ENCODE peak calls at places on chromosomes 12 and 14, in eight cellular contexts. K is left ventricle myocardium inferior, A is DND-41, C is tibial nerve, B is IMR-90, I is right cardiac atrium, O is mammary epithelial cell, D is breast epithelium. W is an unnamed sample.

GRCh38 chr14:84963518-84963917 is 566.4 kb upstream of the FLRT2 start:
- DNase-seq in B (no peak), O (no peak), A (no peak), D (no peak), C (no peak), I (no peak), K (no peak), W (no peak)

GRCh38 chr14:100765991-100766390 is 39.3 kb downstream of the DLK1 start:
- DNase-seq in B (no peak), O (no peak), K (no peak), D (no peak), C (no peak), A (no peak), I (no peak), W (no peak)

GRCh38 chr12:130743176-130743575 is 27.1 kb upstream of the RIMBP2 start:
- DNase-seq in O (no peak), A (no peak), C (no peak), K (no peak), B (no peak), I (no peak), D (no peak), W (no peak)

GRCh38 chr12:85441740-85442139 is 161.7 kb downstream of the ALX1 start:
- DNase-seq in A (no peak), B (peak), O (no peak), K (no peak), D (no peak), I (no peak), C (no peak), W (no peak)

GRCh38 chr12:26642361-26642760 is 190.6 kb downstream of the ITPR2 start:
- DNase-seq in A (no peak), B (peak), K (no peak), D (no peak), I (no peak), C (no peak), O (no peak), W (no peak)

GRCh38 chr12:53825246-53826081 is 73.7 kb upstream of the CISTR start:
- DNase-seq in D (no peak), B (peak), K (no peak), I (no peak), O (peak), C (no peak), A (no peak), W (no peak)

GRCh38 chr12:8914716-8915526 is 612 bp downstream of the PHC1 start:
- DNase-seq in A (peak), B (peak), I (peak), D (peak), K (peak), C (peak), O (peak), W (peak)

GRCh38 chr12:117900561-117900960 is 68.2 kb downstream of the KSR2 start:
- DNase-seq in I (no peak), D (no peak), O (no peak), A (no peak), C (no peak), B (peak), K (no peak), W (no peak)

GRCh38 chr12:74317078-74317581 is 220.5 kb upstream of the ATXN7L3B start:
- DNase-seq in B (no peak), K (peak), D (no peak), C (peak), I (peak), O (peak), A (no peak), W (no peak)

GRCh38 chr14:99537399-99537798 is 56.2 kb downstream of the CCNK start:
- DNase-seq in C (no peak), O (peak), D (no peak), B (peak), I (no peak), A (no peak), K (peak), W (no peak)

GRCh38 chr14:34911209-34912150 is 36.3 kb upstream of the BAZ1A start:
- DNase-seq in O (peak), K (no peak), A (no peak), I (no peak), B (peak), D (no peak), C (no peak), W (peak)

GRCh38 chr12:124940393-124941169 is 26.1 kb upstream of the UBC start:
- DNase-seq in C (peak), K (peak), O (peak), B (peak), D (peak), A (peak), I (peak), W (peak)

GRCh38 chr12:70549340-70550179 is 87.7 kb downstream of the PTPRB start:
- DNase-seq in K (no peak), D (no peak), B (no peak), C (no peak), A (no peak), I (no peak), O (no peak), W (no peak)

GRCh38 chr12:10191865-10192264 is 13.0 kb downstream of the TMEM52B start:
- DNase-seq in O (peak), C (no peak), D (no peak), B (peak), K (no peak), I (no peak), A (no peak), W (no peak)

GRCh38 chr12:52165096-52165855 is 26.5 kb downstream of the KRT80 start:
- DNase-seq in I (no peak), D (no peak), A (no peak), O (no peak), B (no peak), C (no peak), K (no peak), W (no peak)

GRCh38 chr14:95330591-95331370 is 11.1 kb upstream of the CLMN start:
- DNase-seq in B (no peak), I (no peak), O (peak), C (no peak), D (no peak), K (no peak), A (no peak), W (no peak)

GRCh38 chr14:55302770-55303472 is 31.7 kb downstream of the FBXO34 start:
- DNase-seq in D (no peak), I (no peak), B (no peak), K (no peak), C (no peak), O (peak), A (no peak), W (no peak)

GRCh38 chr12:121513464-121514183 is 67.2 kb downstream of the KDM2B start:
- DNase-seq in K (no peak), D (no peak), O (no peak), A (peak), B (no peak), I (no peak), C (no peak), W (peak)

GRCh38 chr12:54853933-54854538 is at the start of gene MUCL1:
- DNase-seq in D (no peak), C (peak), A (peak), I (no peak), B (peak), O (peak), K (no peak), W (peak)

GRCh38 chr12:754238-754816 is 1.9 kb downstream of the WNK1 start:
- DNase-seq in I (no peak), K (no peak), A (no peak), C (peak), D (no peak), B (no peak), O (peak), W (peak)

GRCh38 chr14:85595981-85596380 is 66.0 kb downstream of the FLRT2 start:
- DNase-seq in I (no peak), O (no peak), K (no peak), D (no peak), C (no peak), B (no peak), A (no peak), W (no peak)

GRCh38 chr12:64760808-64761573 is 1.8 kb upstream of the GNS start:
- DNase-seq in I (no peak), O (no peak), D (no peak), B (no peak), K (no peak), A (no peak), C (no peak), W (no peak)

DNA sequence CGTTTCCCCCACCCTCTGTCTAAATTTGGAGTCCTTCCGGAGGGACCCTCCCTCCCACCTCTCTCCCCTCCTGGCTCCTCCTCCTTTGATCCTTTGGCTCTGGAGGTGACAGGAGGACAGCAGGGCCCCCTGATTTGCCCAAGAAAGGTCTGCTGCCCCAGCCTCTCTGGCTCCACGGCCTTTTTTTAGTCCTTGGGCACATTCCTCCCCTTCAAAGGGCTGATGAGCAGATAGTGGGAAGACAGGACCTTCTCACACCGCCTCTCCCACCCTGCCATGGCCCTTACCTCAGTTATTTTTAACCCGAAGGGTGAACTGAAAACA is 196 bp upstream of the MYH6 start:
- DNase-seq in C (no peak), A (no peak), O (no peak), B (no peak), I (peak), K (peak), D (no peak), W (no peak)
- H3K4me3 ChIP-seq in C (no peak), A (no peak), O (no peak), B (no peak), I (peak), K (peak), D (no peak), W (no peak)

GRCh38 chr12:94790822-94791221 is 140.5 kb upstream of the TMCC3 start:
- DNase-seq in C (no peak), I (no peak), D (no peak), A (no peak), O (no peak), B (no peak), K (no peak), W (peak)

GRCh38 chr12:94791933-94792332 is 141.6 kb upstream of the TMCC3 start:
- DNase-seq in D (no peak), C (no peak), B (no peak), K (no peak), O (no peak), A (no peak), I (no peak), W (no peak)

GRCh38 chr12:94793191-94793595 is 142.8 kb upstream of the TMCC3 start:
- DNase-seq in K (no peak), C (no peak), O (no peak), B (peak), D (no peak), A (no peak), I (no peak), W (peak)

GRCh38 chr12:94795053-94795452 is 144.7 kb upstream of the TMCC3 start:
- DNase-seq in O (no peak), C (no peak), D (no peak), I (no peak), B (no peak), A (peak), K (no peak), W (no peak)

DNA sequence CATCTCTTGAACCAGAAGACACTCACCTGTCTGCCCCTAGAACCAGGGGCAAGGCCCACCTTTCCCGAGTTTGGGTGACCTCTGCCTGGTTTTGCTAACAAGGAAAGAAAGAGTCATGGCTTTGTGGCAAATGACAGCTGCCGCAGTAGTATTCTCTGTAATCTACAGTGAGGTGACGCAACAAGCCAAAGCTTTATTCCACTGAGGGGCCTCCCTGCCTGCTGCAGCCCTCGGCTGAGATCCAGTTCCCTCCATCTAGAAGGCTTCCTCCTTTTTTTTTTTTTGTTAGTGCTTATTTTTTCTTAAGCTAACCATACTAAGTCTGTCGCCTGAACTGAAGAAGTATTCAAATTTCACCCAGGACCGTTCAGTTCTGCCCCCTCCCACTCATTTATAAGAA is 142.3 kb upstream of the TMCC3 start:
- DNase-seq in D (no peak), B (peak), C (no peak), A (no peak), K (peak), O (no peak), I (peak), W (no peak)
- H3K4me3 ChIP-seq in D (no peak), B (no peak), C (no peak), A (no peak), K (no peak), O (no peak), I (no peak), W (no peak)

GRCh38 chr12:6551063-6551461 is 4.8 kb downstream of the IFFO1 start:
- DNase-seq in B (no peak), K (peak), I (peak), A (no peak), D (no peak), C (no peak), O (no peak), W (no peak)

GRCh38 chr12:6552140-6552551 is 3.7 kb downstream of the IFFO1 start:
- DNase-seq in I (peak), B (no peak), A (no peak), O (no peak), D (no peak), K (peak), C (no peak), W (no peak)

GRCh38 chr12:6553051-6553868 is 2.6 kb downstream of the IFFO1 start:
- DNase-seq in D (no peak), A (no peak), O (no peak), K (peak), C (peak), I (peak), B (peak), W (no peak)

GRCh38 chr12:6550294-6551062 is 5.4 kb downstream of the IFFO1 start:
- DNase-seq in B (no peak), D (no peak), A (no peak), C (no peak), O (no peak), K (peak), I (peak), W (no peak)

DNA sequence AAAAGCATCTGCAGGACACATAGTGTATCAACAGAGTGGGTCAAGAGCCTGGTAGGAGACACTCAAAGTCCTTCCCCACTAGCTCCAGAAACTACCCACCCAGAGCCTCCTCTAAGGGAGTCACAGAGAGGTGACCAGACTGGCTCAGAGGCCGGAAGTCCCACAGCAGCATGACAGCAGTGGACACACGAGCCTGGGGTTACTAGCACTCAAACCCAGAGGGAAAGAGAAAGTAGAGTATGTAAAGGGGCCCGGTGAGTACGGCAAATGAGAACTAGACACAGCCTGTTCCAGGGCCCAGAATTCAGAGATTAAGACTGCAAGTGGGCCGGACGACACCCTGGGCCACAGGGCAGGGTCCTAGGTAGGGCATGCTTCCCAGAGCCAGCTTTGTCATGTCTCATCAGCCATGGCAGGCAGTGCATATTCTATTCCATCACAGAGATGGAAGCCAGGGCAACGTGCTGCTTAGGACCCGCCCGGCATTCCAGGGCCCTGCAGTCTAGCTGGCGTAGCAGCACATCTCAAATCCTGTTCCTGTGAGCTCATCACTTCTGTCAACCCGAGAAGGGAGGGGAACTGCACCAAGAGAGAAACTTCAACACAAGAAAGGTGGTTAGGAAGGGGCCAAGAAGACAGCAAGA is 4.2 kb downstream of the IFFO1 start:
- DNase-seq in I (peak), C (peak), B (peak), O (no peak), D (no peak), K (peak), A (no peak), W (no peak)
- H3K4me3 ChIP-seq in I (no peak), C (no peak), B (no peak), O (no peak), D (peak), K (peak), A (no peak), W (no peak)

DNA sequence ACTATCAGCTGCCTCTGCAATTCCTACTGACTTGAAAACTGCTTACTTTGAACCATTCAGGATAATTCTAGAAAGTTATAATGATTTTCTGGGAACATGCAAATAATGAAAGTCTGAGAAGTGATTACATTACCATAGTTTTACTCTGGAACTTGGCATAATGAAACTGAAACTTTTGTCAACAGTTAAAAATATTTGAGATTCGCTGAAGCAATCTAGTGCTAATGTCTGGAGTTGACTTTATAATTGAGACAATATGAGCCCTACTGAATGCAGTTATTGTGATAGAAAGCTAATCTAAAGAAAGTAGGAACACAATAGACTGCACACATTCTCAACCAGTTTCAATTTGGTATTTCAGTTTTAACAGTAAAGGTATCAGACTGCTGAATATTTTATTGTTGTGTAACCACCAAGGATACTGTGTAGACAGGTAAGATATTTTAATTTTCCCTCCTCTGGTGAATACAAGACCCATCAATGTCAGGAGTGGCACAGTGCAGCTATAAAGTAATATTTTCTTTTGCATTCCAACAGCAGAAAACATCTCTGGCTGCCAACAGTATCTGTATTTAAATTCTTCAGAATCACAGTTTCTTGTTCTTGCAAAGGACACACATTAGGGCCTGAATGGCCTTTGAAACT is 483.5 kb downstream of the ATP23 start:
- DNase-seq in C (no peak), D (no peak), I (no peak), A (no peak), B (no peak), O (no peak), K (no peak), W (peak)
- H3K4me3 ChIP-seq in C (no peak), D (no peak), I (no peak), A (no peak), B (no peak), O (no peak), K (no peak), W (no peak)

DNA sequence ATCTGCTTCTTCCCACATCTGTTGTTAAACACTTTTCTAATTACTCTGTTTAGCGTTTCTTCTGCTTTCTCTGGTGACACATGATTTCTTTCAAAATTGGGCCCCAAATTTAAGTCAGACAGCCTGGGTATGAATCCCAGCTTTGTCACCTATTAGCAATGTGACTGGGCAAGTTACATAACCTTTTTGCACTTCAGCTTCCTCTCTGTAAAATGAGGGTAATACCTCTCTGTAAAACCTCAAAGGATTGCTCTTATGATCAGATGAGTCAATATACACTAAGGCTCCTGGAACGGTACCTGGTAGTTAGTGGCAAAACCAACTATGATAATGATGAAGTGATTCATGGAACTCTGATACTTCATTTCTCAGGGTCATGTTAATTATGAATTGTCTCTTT is 33.0 kb downstream of the E2F7 start:
- DNase-seq in D (no peak), O (peak), A (no peak), C (no peak), K (no peak), I (no peak), B (peak), W (no peak)
- H3K4me3 ChIP-seq in D (no peak), O (no peak), A (no peak), C (no peak), K (no peak), I (no peak), B (no peak), W (no peak)